ENCODE peak calls at places on chromosome 6, in five cellular contexts. X, N, J, T and L are unnamed samples.

GRCh38 chr6:7402746-7403145 is 13.1 kb downstream of the RIOK1 start:
- DNase-seq in X (no peak), N (no peak), J (no peak), T (no peak), L (no peak)

GRCh38 chr6:27772261-27773001 is 139.8 kb downstream of the OR2B2 start:
- DNase-seq in X (peak; percentile 88), N (peak; percentile 87), J (peak; percentile 86), T (peak; percentile 78), L (no peak)

GRCh38 chr6:33700391-33701050 is 11.0 kb downstream of the UQCC2 start:
- DNase-seq in X (peak; percentile 62), N (peak; percentile 69), J (peak; percentile 43), T (peak; percentile 65), L (peak; percentile 60)

GRCh38 chr6:27684264-27685211 is 211.6 kb upstream of the ZNF184 start:
- DNase-seq in X (no peak), N (peak; percentile 82), J (peak; percentile 79), T (peak; percentile 94), L (peak; percentile 72)

GRCh38 chr6:149140137-149140909 is 177.2 kb upstream of the TAB2 start:
- DNase-seq in X (no peak), N (no peak), J (peak; percentile 68), T (no peak), L (peak; percentile 30)

GRCh38 chr6:156390621-156391378 is 386.4 kb upstream of the ARID1B start:
- DNase-seq in X (no peak), N (no peak), J (no peak), T (no peak), L (no peak)

GRCh38 chr6:132695773-132696172 is 18.1 kb downstream of the VNN1 start:
- DNase-seq in X (no peak), N (no peak), J (no peak), T (no peak), L (no peak)

GRCh38 chr6:53347921-53348435 is 772 bp downstream of the ELOVL5 start:
- DNase-seq in X (peak; percentile 79), N (peak; percentile 66), J (peak; percentile 71), T (no peak), L (no peak)

GRCh38 chr6:31575335-31575901 is at the start of gene TNF:
- DNase-seq in X (no peak), N (no peak), J (peak; percentile 87), T (no peak), L (peak; percentile 71)

GRCh38 chr6:117676577-117677218 is 1.4 kb downstream of the NUS1 start:
- DNase-seq in X (no peak), N (no peak), J (no peak), T (no peak), L (no peak)

GRCh38 chr6:46305833-46306232 is 135.1 kb upstream of the ENPP5 start:
- DNase-seq in X (no peak), N (no peak), J (no peak), T (no peak), L (no peak)

GRCh38 chr6:142088858-142089216 is 43.9 kb upstream of the GJE1 start:
- DNase-seq in X (no peak), N (peak; percentile 66), J (no peak), T (no peak), L (no peak)

GRCh38 chr6:82410151-82410621 is 46.6 kb downstream of the TPBG start:
- DNase-seq in X (no peak), N (peak; percentile 80), J (no peak), T (no peak), L (no peak)

GRCh38 chr6:158649289-158650143 is at the start of gene SYTL3:
- DNase-seq in X (no peak), N (peak; percentile 91), J (peak; percentile 83), T (no peak), L (peak; percentile 49)

GRCh38 chr6:125781307-125781868 is 9.4 kb upstream of the NCOA7 start:
- DNase-seq in X (no peak), N (peak; percentile 77), J (no peak), T (no peak), L (no peak)

GRCh38 chr6:142637624-142638023 is 307.4 kb downstream of the HIVEP2 start:
- DNase-seq in X (no peak), N (no peak), J (no peak), T (no peak), L (no peak)

GRCh38 chr6:149405823-149406765 is 6.0 kb downstream of the SUMO4 start:
- DNase-seq in X (no peak), N (peak; percentile 18), J (no peak), T (no peak), L (no peak)

GRCh38 chr6:99344289-99344688 is 5.2 kb downstream of the FAXC start:
- DNase-seq in X (no peak), N (peak; percentile 61), J (no peak), T (no peak), L (no peak)

GRCh38 chr6:29831776-29832175 is 4.2 kb downstream of the HLA-G start:
- DNase-seq in X (no peak), N (no peak), J (no peak), T (no peak), L (no peak)
- TF ChIP-seq CTCF in X (no peak), N (no peak), J (no peak), T (no peak), L (no peak)

DNA sequence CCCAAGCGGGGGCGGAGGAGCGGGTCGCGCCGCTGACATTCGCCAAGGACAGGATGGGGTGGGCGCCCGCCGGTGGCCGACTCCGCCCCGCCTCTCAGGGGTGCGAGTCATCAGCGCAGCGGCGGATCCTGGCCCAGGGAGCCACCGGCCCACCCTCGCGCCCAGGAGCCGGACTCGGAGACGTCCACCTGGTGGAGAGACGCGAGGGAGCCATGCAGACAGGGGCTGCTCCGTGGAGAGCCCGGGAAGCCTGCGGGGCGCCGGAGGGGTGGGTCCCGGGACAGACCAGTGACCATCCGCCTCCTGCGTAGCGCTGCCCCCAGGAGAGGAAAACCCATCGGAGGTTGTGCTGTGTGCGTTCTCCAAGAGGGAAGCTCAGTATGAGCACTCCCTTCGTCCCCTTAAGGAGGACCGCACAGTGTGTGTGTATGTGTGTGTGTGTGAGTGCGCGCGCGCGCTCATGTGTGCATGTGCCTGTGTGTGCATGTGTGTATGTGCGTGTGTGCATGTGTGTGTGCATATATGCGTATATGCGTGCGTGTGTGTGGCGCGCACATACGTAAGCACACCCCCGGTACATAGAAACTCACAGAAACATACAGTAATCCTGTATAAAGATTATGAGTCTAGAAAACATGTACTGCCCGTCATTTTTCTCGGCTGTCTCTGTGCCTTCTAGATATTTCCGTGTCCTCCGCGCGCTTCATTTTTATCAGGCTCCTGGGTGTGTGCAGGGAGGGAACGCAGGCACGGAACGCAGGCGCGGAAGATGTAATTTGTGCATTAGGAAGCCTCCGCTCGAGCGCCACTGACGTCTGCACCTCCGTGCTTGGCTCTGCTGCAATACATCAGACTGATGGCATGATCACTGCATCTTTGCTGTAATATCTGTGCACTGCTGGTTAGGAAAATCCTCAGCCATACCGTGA is 158.9 kb downstream of the TBXT start:
- DNase-seq in X (no peak), N (peak; percentile 64), J (no peak), T (no peak), L (no peak)
- H3K4me3 ChIP-seq in X (peak overlapping the region; percentile 43), N (peak overlapping the region; percentile 39), J (no peak overlapping the region), T (no peak overlapping the region), L (no peak overlapping the region)

GRCh38 chr6:107689881-107690545 is 134.1 kb downstream of the SCML4 start:
- DNase-seq in X (no peak), N (no peak), J (no peak), T (no peak), L (no peak)
- TF ChIP-seq CTCF in X (peak; percentile 6), N (no peak), J (no peak), T (no peak), L (no peak)

GRCh38 chr6:47307362-47308222 is 2.1 kb downstream of the TNFRSF21 start:
- DNase-seq in X (no peak), N (no peak), J (no peak), T (no peak), L (no peak)
- H3K4me3 ChIP-seq in X (peak overlapping the region; percentile 81), N (peak overlapping the region; percentile 53), J (no peak overlapping the region), T (peak overlapping the region; percentile 73), L (no peak overlapping the region)

DNA sequence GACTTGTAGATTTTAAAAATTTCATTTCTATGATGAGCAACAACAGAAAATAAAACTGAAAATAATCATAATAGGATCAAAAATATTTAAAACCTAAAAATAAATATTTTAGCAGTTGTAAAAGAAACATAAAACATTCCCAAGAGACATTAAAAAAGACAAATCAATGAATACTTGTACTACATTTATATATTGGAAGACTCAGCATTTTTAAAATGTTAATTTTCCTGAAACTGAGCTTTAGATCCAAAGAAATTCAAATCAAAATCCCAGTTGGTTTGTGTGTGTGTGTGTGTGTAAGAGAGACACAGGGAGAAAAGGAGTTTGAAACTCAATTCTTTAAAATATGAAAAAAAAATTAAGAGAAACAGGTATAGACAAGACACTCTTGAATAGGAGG is 38.7 kb upstream of the DSE start:
- DNase-seq in X (no peak), N (no peak), J (no peak), T (no peak), L (no peak)
- TF ChIP-seq CTCF in X (no peak), N (no peak), J (no peak), T (no peak), L (no peak)

GRCh38 chr6:107735906-107736635 is 88.0 kb downstream of the SCML4 start:
- DNase-seq in X (no peak), N (no peak), J (no peak), T (no peak), L (no peak)
- H3K4me3 ChIP-seq in X (no peak overlapping the region), N (no peak overlapping the region), J (no peak overlapping the region), T (no peak overlapping the region), L (no peak overlapping the region)

DNA sequence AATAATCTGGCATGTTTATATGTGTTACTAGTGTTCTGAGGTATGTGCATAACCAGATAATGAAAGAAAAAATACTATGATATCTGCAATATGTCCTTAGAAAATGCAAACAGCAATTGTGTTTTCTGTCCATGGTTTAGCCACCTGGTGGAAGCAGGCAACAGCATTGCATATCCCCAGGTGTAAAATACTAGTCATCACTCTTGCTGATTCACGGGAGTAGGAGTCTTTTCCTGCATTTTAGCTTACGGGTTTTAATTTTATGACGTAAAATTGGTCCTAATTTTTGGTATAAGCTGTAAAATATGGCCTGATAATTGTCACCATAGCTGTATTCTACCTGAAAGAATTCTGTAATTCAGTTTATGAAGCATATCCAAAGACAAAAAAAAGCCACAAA is 2.5 kb downstream of the RNF182 start:
- DNase-seq in X (no peak), N (no peak), J (no peak), T (no peak), L (no peak)
- TF ChIP-seq CTCF in X (no peak), N (no peak), J (no peak), T (peak; percentile 35), L (no peak)